ENCODE peak calls at places on chromosomes 2 and 18, in eight cellular contexts. K, S, J, A, V, O, W and D are unnamed samples.

GRCh38 chr18:64800151-64800550 is 651.3 kb upstream of the LINC00305 start:
- DNase-seq in K (no peak), W (no peak), V (no peak), O (no peak), S (no peak), A (no peak), J (no peak), D (no peak)

GRCh38 chr18:57644540-57644939 is 22.9 kb upstream of the NARS1 start:
- DNase-seq in A (peak), W (no peak), O (no peak), S (no peak), J (no peak), K (no peak), V (no peak), D (no peak)

GRCh38 chr2:179749210-179749609 is 112.2 kb downstream of the ZNF385B start:
- DNase-seq in J (no peak), W (no peak), O (no peak), A (no peak), S (no peak), V (peak), K (no peak), D (no peak)

GRCh38 chr2:198102841-198103240 is 298.4 kb downstream of the PLCL1 start:
- DNase-seq in W (no peak), S (no peak), J (no peak), O (no peak), V (peak), K (no peak), A (no peak), D (no peak)

GRCh38 chr2:72438364-72438763 is 290.7 kb upstream of the CYP26B1 start:
- DNase-seq in W (no peak), S (no peak), J (no peak), V (no peak), K (no peak), O (no peak), A (no peak), D (no peak)

GRCh38 chr2:72937356-72937669 is 20.0 kb downstream of the EMX1 start:
- DNase-seq in J (peak), A (no peak), O (no peak), W (no peak), S (peak), V (peak), K (no peak), D (no peak)

GRCh38 chr18:47373465-47373864 is 122.0 kb upstream of the SKOR2 start:
- DNase-seq in J (no peak), V (no peak), S (no peak), O (no peak), K (no peak), A (no peak), W (no peak), D (no peak)

GRCh38 chr2:24456610-24457556 is 34.2 kb upstream of the NCOA1 start:
- DNase-seq in V (peak), K (no peak), W (no peak), J (peak), O (peak), S (peak), A (peak), D (no peak)

GRCh38 chr2:158781562-158781961 is 13.6 kb upstream of the DAPL1 start:
- DNase-seq in V (peak), A (no peak), K (no peak), J (no peak), S (no peak), O (no peak), W (no peak), D (no peak)

GRCh38 chr18:34039194-34039593 is 185.5 kb downstream of the NOL4 start:
- DNase-seq in A (peak), V (no peak), J (no peak), K (no peak), O (no peak), S (no peak), W (no peak), D (no peak)

GRCh38 chr2:168120730-168121129 is 126.7 kb downstream of the STK39 start:
- DNase-seq in K (no peak), O (no peak), S (no peak), V (no peak), A (no peak), W (no peak), J (no peak), D (no peak)

GRCh38 chr2:202051499-202052161 is 18.0 kb downstream of the FZD7 start:
- DNase-seq in A (no peak), K (no peak), O (no peak), W (no peak), S (peak), J (no peak), V (peak), D (no peak)

GRCh38 chr18:42426496-42427015 is 471.5 kb downstream of the PIK3C3 start:
- DNase-seq in A (no peak), V (no peak), O (no peak), S (no peak), K (no peak), J (no peak), W (no peak), D (no peak)

GRCh38 chr18:55234366-55235093 is 275.3 kb upstream of the CCDC68 start:
- DNase-seq in V (peak), W (peak), A (peak), J (peak), S (peak), K (peak), O (peak), D (peak)